ENCODE peak calls at places on chromosome 22, in seven cellular contexts. J is SK-N-SH, E is HL-60, N is HCT116, H is K562, Q is GM12878, T is GM23338. A is an unnamed sample.

GRCh38 chr22:32020117-32020516 is 22.9 kb upstream of the SLC5A1 start:
- DNase-seq in T (no peak), H (no peak), E (no peak), Q (no peak), J (no peak), N (peak; percentile 51), A (peak; percentile 12)

GRCh38 chr22:43992331-43992821 is 31.7 kb upstream of the PARVB start:
- DNase-seq in T (no peak), J (peak; percentile 33), H (no peak), N (no peak), Q (no peak), E (no peak), A (no peak)

GRCh38 chr22:26435327-26436093 is 6.5 kb downstream of the ASPHD2 start:
- DNase-seq in Q (no peak), J (no peak), H (no peak), E (peak; percentile 77), T (no peak), N (no peak), A (no peak)

GRCh38 chr22:21009638-21010425 is 5.1 kb upstream of the P2RX6 start:
- DNase-seq in H (peak; percentile 86), T (peak; percentile 83), E (no peak), Q (no peak), N (no peak), J (no peak), A (no peak)

GRCh38 chr22:36965716-36966115 is 52.3 kb downstream of the CSF2RB start:
- DNase-seq in H (no peak), Q (no peak), J (no peak), N (no peak), T (no peak), E (no peak), A (no peak)

GRCh38 chr22:22710719-22711531 is 66.5 kb downstream of the GGTLC2 start:
- DNase-seq in H (peak; percentile 93), J (peak; percentile 75), T (peak; percentile 70), E (no peak), Q (no peak), N (no peak), A (peak; percentile 13)

GRCh38 chr22:25668437-25668836 is 73.6 kb upstream of the MYO18B start:
- DNase-seq in Q (no peak), H (no peak), J (peak; percentile 55), E (no peak), N (no peak), T (no peak), A (no peak)

GRCh38 chr22:21032037-21032842 is at the start of gene SLC7A4:
- DNase-seq in Q (no peak), J (peak; percentile 64), H (no peak), E (no peak), T (peak; percentile 51), N (no peak), A (no peak)

GRCh38 chr22:30547188-30547587 is 647 bp upstream of the SEC14L6 start:
- DNase-seq in Q (no peak), T (no peak), E (no peak), J (no peak), H (no peak), N (no peak), A (no peak)

GRCh38 chr22:46068176-46068907 is 82.0 kb upstream of the PPARA start:
- DNase-seq in T (no peak), J (no peak), H (no peak), E (no peak), Q (no peak), N (no peak), A (no peak)

DNA sequence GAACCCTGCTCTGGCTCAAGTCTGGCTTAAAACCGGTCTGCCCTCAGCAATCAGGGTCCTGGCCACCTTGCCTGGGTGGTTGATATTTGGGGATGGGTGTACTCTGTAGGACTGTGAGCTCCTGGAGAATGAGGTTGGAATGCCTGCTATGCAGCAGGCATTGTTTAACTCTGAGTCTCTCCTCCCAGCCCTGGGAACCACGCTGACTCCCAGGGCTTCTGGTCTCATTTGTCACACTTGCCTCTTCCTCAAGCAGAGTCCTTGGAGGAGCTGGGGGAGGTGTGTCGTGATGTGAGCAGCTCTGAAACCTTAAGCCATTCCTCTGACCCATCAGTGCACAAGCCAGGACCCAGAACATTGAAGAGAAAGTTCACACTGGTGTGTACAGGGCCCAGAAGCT is 340.1 kb downstream of the MN1 start:
- DNase-seq in H (no peak), J (no peak), Q (no peak), T (peak; percentile 88), N (no peak), E (no peak), A (no peak)
- TF ChIP-seq REST in H (no peak), J (no peak), Q (no peak), T (no peak), N (no peak), E (no peak), A (no peak)

DNA sequence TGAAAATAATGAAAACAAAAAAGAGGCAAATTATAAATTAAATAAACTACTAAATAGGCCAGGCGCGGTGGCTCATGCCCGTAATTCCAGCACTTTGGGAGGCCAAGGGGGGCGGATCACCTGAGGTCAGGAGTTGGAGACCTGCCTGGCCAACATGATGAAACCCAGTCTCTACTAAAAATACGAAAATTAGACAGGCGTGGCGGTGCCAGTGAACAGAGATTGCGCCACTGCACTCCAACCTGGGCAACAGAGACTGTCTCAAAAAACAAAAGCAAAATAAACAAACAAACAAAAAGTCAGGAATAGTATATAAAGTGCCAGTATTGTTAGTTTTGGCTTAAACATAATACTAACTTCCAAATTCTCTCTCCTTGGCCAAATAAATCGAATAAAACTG is 37.6 kb upstream of the CECR2 start:
- DNase-seq in E (no peak), J (no peak), H (no peak), T (no peak), Q (no peak), N (no peak), A (no peak)
- H3K4me3 ChIP-seq in E (no peak overlapping the region), J (no peak overlapping the region), H (no peak overlapping the region), T (no peak overlapping the region), Q (no peak overlapping the region), N (no peak overlapping the region), A (no peak overlapping the region)

GRCh38 chr22:19464546-19464945 is 14.4 kb downstream of the UFD1 start:
- DNase-seq in E (no peak), N (no peak), Q (no peak), H (no peak), J (no peak), T (no peak), A (no peak)
- H3K27me3 ChIP-seq in E (no peaks in the 10 kb centered on the region), N (no peaks in the 10 kb centered on the region), Q (no peaks in the 10 kb centered on the region), H (no peaks in the 10 kb centered on the region), J (no peaks in the 10 kb centered on the region), T (no peaks in the 10 kb centered on the region), A (no peaks in the 10 kb centered on the region)

GRCh38 chr22:35230839-35231584 is 26.3 kb upstream of the HMGXB4 start:
- DNase-seq in J (peak; percentile 7), Q (no peak), N (peak; percentile 50), H (peak; percentile 81), E (no peak), T (no peak), A (no peak)

GRCh38 chr22:35231585-35232084 is 25.7 kb upstream of the HMGXB4 start:
- DNase-seq in H (peak; percentile 89), J (peak; percentile 60), T (peak; percentile 91), E (peak; percentile 43), Q (peak; percentile 33), N (peak; percentile 85), A (peak; percentile 47)

GRCh38 chr22:35229865-35230264 is 27.4 kb upstream of the HMGXB4 start:
- DNase-seq in Q (no peak), E (no peak), H (peak; percentile 25), T (no peak), J (no peak), N (no peak), A (no peak)

GRCh38 chr22:35230417-35230816 is 26.9 kb upstream of the HMGXB4 start:
- DNase-seq in N (no peak), E (no peak), Q (no peak), J (no peak), T (no peak), H (no peak), A (no peak)

GRCh38 chr22:35227248-35227647 is 30.0 kb upstream of the HMGXB4 start:
- DNase-seq in Q (no peak), E (peak; percentile 25), T (no peak), H (no peak), J (no peak), N (no peak), A (no peak)
- TF ChIP-seq REST in Q (no peak), E (no peak), T (no peak), H (no peak), J (no peak), N (no peak), A (no peak)

GRCh38 chr22:42222140-42222539 is 48.3 kb downstream of the TCF20 start:
- DNase-seq in N (no peak), H (no peak), E (no peak), T (no peak), J (no peak), Q (no peak), A (no peak)

GRCh38 chr22:42214625-42215415 is 55.6 kb downstream of the TCF20 start:
- DNase-seq in N (no peak), E (no peak), H (no peak), Q (no peak), J (no peak), T (no peak), A (no peak)

GRCh38 chr22:42217752-42218280 is 52.6 kb downstream of the TCF20 start:
- DNase-seq in Q (no peak), N (no peak), J (no peak), H (no peak), T (peak; percentile 68), E (no peak), A (no peak)

GRCh38 chr22:42217019-42217751 is 53.3 kb downstream of the TCF20 start:
- DNase-seq in J (no peak), Q (peak; percentile 19), N (no peak), T (no peak), H (no peak), E (no peak), A (no peak)
- H3K4me3 ChIP-seq in J (no peak overlapping the region), Q (no peak overlapping the region), N (no peak overlapping the region), T (peak overlapping the region; percentile 11), H (no peak overlapping the region), E (no peak overlapping the region), A (no peak overlapping the region)

GRCh38 chr22:38850399-38850798 is 6.6 kb upstream of the NPTXR start:
- DNase-seq in J (no peak), H (no peak), E (no peak), T (no peak), N (no peak), Q (no peak), A (no peak)
- H3K27me3 ChIP-seq in J (no peaks in the 10 kb centered on the region), H (no peaks in the 10 kb centered on the region), E (peaks cover 24% of the 10 kb centered on the region), T (peaks cover 14% of the 10 kb centered on the region), N (no peaks in the 10 kb centered on the region), Q (no peaks in the 10 kb centered on the region), A (no peaks in the 10 kb centered on the region)